ENCODE peak calls at places on chromosomes 5 and 9, in seven cellular contexts. S is nephron progenitor cell, H is GM13976, Y is colonic mucosa, D is HFFc6, M is osteoblast, F is upper lobe of right lung. P is an unnamed sample.

GRCh38 chr9:4339783-4340335 is 40.0 kb upstream of the GLIS3 start:
- DNase-seq in S (no peak), H (peak), Y (no peak), D (peak), M (peak), F (no peak), P (peak)

GRCh38 chr5:124664287-124664686 is 82.2 kb downstream of the ZNF608 start:
- DNase-seq in S (no peak), H (no peak), Y (no peak), D (no peak), M (no peak), F (no peak), P (no peak)

GRCh38 chr5:2326603-2327002 is 424.9 kb downstream of the IRX2 start:
- DNase-seq in S (no peak), H (no peak), Y (no peak), D (no peak), M (no peak), F (no peak), P (no peak)

GRCh38 chr9:128421474-128422010 is 885 bp downstream of the CERCAM start:
- DNase-seq in S (no peak), H (no peak), Y (no peak), D (no peak), M (peak), F (no peak), P (no peak)

GRCh38 chr5:35859101-35859661 is 2.5 kb downstream of the IL7R start:
- DNase-seq in S (no peak), H (no peak), Y (no peak), D (peak), M (no peak), F (no peak), P (no peak)

GRCh38 chr9:70494221-70494620 is 79.8 kb upstream of the KLF9 start:
- DNase-seq in S (no peak), H (no peak), Y (no peak), D (no peak), M (no peak), F (no peak), P (no peak)

GRCh38 chr5:177554474-177555111 is at the start of gene FAM193B:
- DNase-seq in S (peak), H (peak), Y (peak), D (peak), M (peak), F (peak), P (peak)

GRCh38 chr5:179827684-179828083 is 7.0 kb downstream of the SQSTM1 start:
- DNase-seq in S (no peak), H (peak), Y (peak), D (peak), M (peak), F (peak), P (no peak)

GRCh38 chr9:100595391-100596199 is 17.7 kb downstream of the CAVIN4 start:
- DNase-seq in S (peak), H (peak), Y (peak), D (peak), M (peak), F (no peak), P (peak)

GRCh38 chr5:86797677-86798076 is 179.9 kb downstream of the COX7C start:
- DNase-seq in S (no peak), H (no peak), Y (no peak), D (no peak), M (no peak), F (no peak), P (no peak)

GRCh38 chr5:112210430-112211005 is 208.6 kb downstream of the EPB41L4A start:
- DNase-seq in S (peak), H (no peak), Y (peak), D (peak), M (peak), F (no peak), P (no peak)

GRCh38 chr5:58019614-58020013 is 440.3 kb downstream of the PLK2 start:
- DNase-seq in S (no peak), H (no peak), Y (peak), D (no peak), M (no peak), F (peak), P (no peak)

GRCh38 chr9:127144670-127145458 is 22.4 kb upstream of the ANGPTL2 start:
- DNase-seq in S (no peak), H (no peak), Y (peak), D (no peak), M (no peak), F (peak), P (no peak)

GRCh38 chr5:75034137-75034739 is 18.1 kb downstream of the GCNT4 start:
- DNase-seq in S (no peak), H (no peak), Y (peak), D (no peak), M (no peak), F (no peak), P (no peak)

GRCh38 chr5:33037101-33037500 is 326.0 kb downstream of the NPR3 start:
- DNase-seq in S (no peak), H (no peak), Y (no peak), D (no peak), M (no peak), F (no peak), P (no peak)

GRCh38 chr5:137890850-137891249 is 1.6 kb downstream of the PKD2L2 start:
- DNase-seq in S (no peak), H (no peak), Y (no peak), D (no peak), M (no peak), F (no peak), P (no peak)

GRCh38 chr5:137894586-137894985 is 5.3 kb downstream of the PKD2L2 start:
- DNase-seq in S (no peak), H (no peak), Y (no peak), D (no peak), M (no peak), F (no peak), P (no peak)

GRCh38 chr5:137888875-137889759 is at the start of gene PKD2L2:
- DNase-seq in S (no peak), H (peak), Y (peak), D (peak), M (peak), F (peak), P (peak)

GRCh38 chr5:137888489-137888874 is 775 bp upstream of the PKD2L2 start:
- DNase-seq in S (no peak), H (no peak), Y (no peak), D (no peak), M (no peak), F (no peak), P (no peak)

GRCh38 chr5:137891849-137892248 is 2.6 kb downstream of the PKD2L2 start:
- DNase-seq in S (no peak), H (no peak), Y (no peak), D (no peak), M (no peak), F (no peak), P (no peak)
- TF ChIP-seq CTCF in S (peak), H (no peak), Y (no peak), D (peak), M (peak), F (no peak), P (no peak)

GRCh38 chr5:172707285-172708182 is 63.5 kb downstream of the DUSP1 start:
- DNase-seq in S (peak), H (no peak), Y (no peak), D (peak), M (peak), F (peak), P (no peak)
- TF ChIP-seq CTCF in S (peak), H (peak), Y (no peak), D (peak), M (peak), F (peak), P (peak)

GRCh38 chr9:131111186-131111853 is 14.1 kb upstream of the NUP214 start:
- DNase-seq in S (no peak), H (peak), Y (no peak), D (peak), M (peak), F (peak), P (no peak)

GRCh38 chr9:131112374-131113159 is 12.8 kb upstream of the NUP214 start:
- DNase-seq in S (no peak), H (peak), Y (no peak), D (no peak), M (no peak), F (peak), P (peak)

GRCh38 chr9:131113655-131114563 is 11.5 kb upstream of the NUP214 start:
- DNase-seq in S (no peak), H (peak), Y (no peak), D (no peak), M (peak), F (peak), P (peak)

GRCh38 chr9:131107760-131108159 is 11.4 kb downstream of the AIF1L start:
- DNase-seq in S (no peak), H (peak), Y (no peak), D (no peak), M (peak), F (no peak), P (no peak)

GRCh38 chr9:131111854-131112311 is 13.5 kb upstream of the NUP214 start:
- DNase-seq in S (peak), H (peak), Y (no peak), D (no peak), M (peak), F (peak), P (peak)
- TF ChIP-seq CTCF in S (no peak), H (no peak), Y (no peak), D (no peak), M (no peak), F (no peak), P (no peak)

GRCh38 chr5:133341915-133342710 is 270.2 kb downstream of the FSTL4 start:
- DNase-seq in S (no peak), H (no peak), Y (no peak), D (no peak), M (no peak), F (peak), P (no peak)
- TF ChIP-seq CTCF in S (no peak), H (no peak), Y (no peak), D (no peak), M (no peak), F (no peak), P (no peak)

P was measured in GM13977.